ENCODE peak calls at places on chromosomes 1 and 21, in nine cellular contexts. One of them, this sample, is unnamed.

GRCh38 chr1:200739499-200740290 is 1.0 kb downstream of the CAMSAP2 start:
- DNase-seq in GF-D8: no peak
- DNase-seq in T-helper 2 cell: no peak
- DNase-seq in AG04450: no peak
- DNase-seq in NCI-H1092: no peak
- DNase-seq in activated naive CD8-positive, alpha-beta T cell treated with anti-CD3 and anti-CD28 coated beads for 36 hours: peak
- DNase-seq in mammary epithelial cell: peak
- DNase-seq in Calu3: peak
- DNase-seq in Peyer's patch: no peak
- DNase-seq in this sample: peak

GRCh38 chr1:65527211-65527610 is 106.7 kb downstream of the LEPR start:
- DNase-seq in T-helper 2 cell: no peak
- DNase-seq in mammary epithelial cell: peak
- DNase-seq in Peyer's patch: no peak
- DNase-seq in activated naive CD8-positive, alpha-beta T cell treated with anti-CD3 and anti-CD28 coated beads for 36 hours: no peak
- DNase-seq in GF-D8: no peak
- DNase-seq in AG04450: no peak
- DNase-seq in NCI-H1092: no peak
- DNase-seq in Calu3: no peak
- DNase-seq in this sample: no peak

GRCh38 chr1:151326619-151327222 is 495 bp downstream of the PI4KB start:
- DNase-seq in NCI-H1092: no peak
- DNase-seq in activated naive CD8-positive, alpha-beta T cell treated with anti-CD3 and anti-CD28 coated beads for 36 hours: peak
- DNase-seq in Calu3: peak
- DNase-seq in AG04450: no peak
- DNase-seq in T-helper 2 cell: peak
- DNase-seq in GF-D8: peak
- DNase-seq in mammary epithelial cell: peak
- DNase-seq in Peyer's patch: peak
- DNase-seq in this sample: peak

GRCh38 chr1:200496937-200497336 is 87.1 kb upstream of the ZNF281 start:
- DNase-seq in AG04450: no peak
- DNase-seq in T-helper 2 cell: no peak
- DNase-seq in GF-D8: no peak
- DNase-seq in NCI-H1092: no peak
- DNase-seq in Peyer's patch: no peak
- DNase-seq in mammary epithelial cell: no peak
- DNase-seq in activated naive CD8-positive, alpha-beta T cell treated with anti-CD3 and anti-CD28 coated beads for 36 hours: no peak
- DNase-seq in Calu3: no peak
- DNase-seq in this sample: no peak

GRCh38 chr1:121587777-121588176 is 403.0 kb downstream of the SRGAP2C start:
- DNase-seq in T-helper 2 cell: no peak
- DNase-seq in Calu3: no peak
- DNase-seq in AG04450: no peak
- DNase-seq in activated naive CD8-positive, alpha-beta T cell treated with anti-CD3 and anti-CD28 coated beads for 36 hours: no peak
- DNase-seq in Peyer's patch: no peak
- DNase-seq in NCI-H1092: no peak
- DNase-seq in mammary epithelial cell: peak
- DNase-seq in GF-D8: no peak
- DNase-seq in this sample: no peak

GRCh38 chr1:198174297-198174696 is 17.5 kb downstream of the NEK7 start:
- DNase-seq in NCI-H1092: no peak
- DNase-seq in mammary epithelial cell: no peak
- DNase-seq in AG04450: no peak
- DNase-seq in Calu3: no peak
- DNase-seq in Peyer's patch: no peak
- DNase-seq in activated naive CD8-positive, alpha-beta T cell treated with anti-CD3 and anti-CD28 coated beads for 36 hours: no peak
- DNase-seq in T-helper 2 cell: no peak
- DNase-seq in GF-D8: no peak
- DNase-seq in this sample: no peak

GRCh38 chr1:228465571-228466146 is 21.5 kb upstream of the RNF187 start:
- DNase-seq in Peyer's patch: no peak
- DNase-seq in Calu3: no peak
- DNase-seq in AG04450: no peak
- DNase-seq in T-helper 2 cell: no peak
- DNase-seq in mammary epithelial cell: no peak
- DNase-seq in NCI-H1092: no peak
- DNase-seq in GF-D8: no peak
- DNase-seq in activated naive CD8-positive, alpha-beta T cell treated with anti-CD3 and anti-CD28 coated beads for 36 hours: no peak
- DNase-seq in this sample: no peak

GRCh38 chr21:25371831-25372434 is 235.3 kb downstream of the MRPL39 start:
- DNase-seq in Calu3: no peak
- DNase-seq in NCI-H1092: no peak
- DNase-seq in AG04450: no peak
- DNase-seq in T-helper 2 cell: no peak
- DNase-seq in Peyer's patch: no peak
- DNase-seq in mammary epithelial cell: no peak
- DNase-seq in GF-D8: no peak
- DNase-seq in activated naive CD8-positive, alpha-beta T cell treated with anti-CD3 and anti-CD28 coated beads for 36 hours: no peak
- DNase-seq in this sample: no peak

GRCh38 chr1:102107441-102107840 is 110.7 kb upstream of the OLFM3 start:
- DNase-seq in activated naive CD8-positive, alpha-beta T cell treated with anti-CD3 and anti-CD28 coated beads for 36 hours: no peak
- DNase-seq in Calu3: no peak
- DNase-seq in NCI-H1092: no peak
- DNase-seq in AG04450: no peak
- DNase-seq in Peyer's patch: no peak
- DNase-seq in mammary epithelial cell: no peak
- DNase-seq in T-helper 2 cell: no peak
- DNase-seq in GF-D8: no peak
- DNase-seq in this sample: no peak

GRCh38 chr1:87089070-87089736 is 174.8 kb downstream of the HS2ST1 start:
- DNase-seq in Calu3: no peak
- DNase-seq in Peyer's patch: no peak
- DNase-seq in NCI-H1092: no peak
- DNase-seq in T-helper 2 cell: no peak
- DNase-seq in AG04450: no peak
- DNase-seq in GF-D8: no peak
- DNase-seq in activated naive CD8-positive, alpha-beta T cell treated with anti-CD3 and anti-CD28 coated beads for 36 hours: no peak
- DNase-seq in mammary epithelial cell: peak
- DNase-seq in this sample: no peak

GRCh38 chr21:45643021-45643980 is at the start of gene PCBP3:
- DNase-seq in Peyer's patch: peak
- DNase-seq in GF-D8: peak
- DNase-seq in AG04450: peak
- DNase-seq in Calu3: peak
- DNase-seq in T-helper 2 cell: peak
- DNase-seq in activated naive CD8-positive, alpha-beta T cell treated with anti-CD3 and anti-CD28 coated beads for 36 hours: peak
- DNase-seq in mammary epithelial cell: peak
- DNase-seq in NCI-H1092: peak
- DNase-seq in this sample: peak

GRCh38 chr1:2986549-2987305 is 34.5 kb upstream of the ACTRT2 start:
- DNase-seq in Calu3: no peak
- DNase-seq in AG04450: no peak
- DNase-seq in GF-D8: no peak
- DNase-seq in Peyer's patch: no peak
- DNase-seq in mammary epithelial cell: no peak
- DNase-seq in activated naive CD8-positive, alpha-beta T cell treated with anti-CD3 and anti-CD28 coated beads for 36 hours: no peak
- DNase-seq in T-helper 2 cell: no peak
- DNase-seq in NCI-H1092: no peak
- DNase-seq in this sample: no peak

GRCh38 chr1:52531473-52531872 is 21.4 kb downstream of the TUT4 start:
- DNase-seq in mammary epithelial cell: no peak
- DNase-seq in NCI-H1092: no peak
- DNase-seq in activated naive CD8-positive, alpha-beta T cell treated with anti-CD3 and anti-CD28 coated beads for 36 hours: no peak
- DNase-seq in Calu3: no peak
- DNase-seq in T-helper 2 cell: no peak
- DNase-seq in GF-D8: no peak
- DNase-seq in AG04450: no peak
- DNase-seq in Peyer's patch: no peak
- DNase-seq in this sample: no peak

GRCh38 chr1:199778324-199778955 is 249.1 kb upstream of the NR5A2 start:
- DNase-seq in mammary epithelial cell: no peak
- DNase-seq in GF-D8: peak
- DNase-seq in Calu3: no peak
- DNase-seq in T-helper 2 cell: no peak
- DNase-seq in Peyer's patch: no peak
- DNase-seq in AG04450: no peak
- DNase-seq in activated naive CD8-positive, alpha-beta T cell treated with anti-CD3 and anti-CD28 coated beads for 36 hours: no peak
- DNase-seq in NCI-H1092: peak
- DNase-seq in this sample: no peak

GRCh38 chr1:4411862-4412261 is 242.5 kb upstream of the AJAP1 start:
- DNase-seq in GF-D8: no peak
- DNase-seq in NCI-H1092: no peak
- DNase-seq in activated naive CD8-positive, alpha-beta T cell treated with anti-CD3 and anti-CD28 coated beads for 36 hours: no peak
- DNase-seq in mammary epithelial cell: peak
- DNase-seq in AG04450: no peak
- DNase-seq in T-helper 2 cell: no peak
- DNase-seq in Peyer's patch: no peak
- DNase-seq in Calu3: no peak
- DNase-seq in this sample: no peak

GRCh38 chr1:905071-905749 is 18.5 kb upstream of the SAMD11 start:
- DNase-seq in activated naive CD8-positive, alpha-beta T cell treated with anti-CD3 and anti-CD28 coated beads for 36 hours: peak
- DNase-seq in Peyer's patch: peak
- DNase-seq in NCI-H1092: no peak
- DNase-seq in AG04450: no peak
- DNase-seq in mammary epithelial cell: no peak
- DNase-seq in GF-D8: peak
- DNase-seq in Calu3: no peak
- DNase-seq in T-helper 2 cell: no peak
- DNase-seq in this sample: peak